ENCODE peak calls at places on chromosomes 12 and 14, in seven cellular contexts. R is bronchial epithelial cell, S is fibroblast of mammary gland, U is AG09309, J is fibroblast of lung, F is breast epithelium, E is GM06990. X is an unnamed sample.

GRCh38 chr14:22465201-22465835 is 123.7 kb downstream of the DAD1 start:
- DNase-seq in F (no peak), E (no peak), U (no peak), S (peak), R (peak), J (peak), X (no peak)

GRCh38 chr12:124920353-124920935 is 6.0 kb upstream of the UBC start:
- DNase-seq in S (no peak), E (no peak), R (no peak), F (no peak), U (no peak), J (no peak), X (no peak)

GRCh38 chr12:114673169-114673833 is 10.7 kb downstream of the TBX3 start:
- DNase-seq in F (peak), S (peak), J (peak), R (no peak), U (no peak), E (no peak), X (peak)

GRCh38 chr14:55374771-55375170 is 36.9 kb downstream of the ATG14 start:
- DNase-seq in F (no peak), E (no peak), J (no peak), U (no peak), R (no peak), S (no peak), X (no peak)

GRCh38 chr14:39454906-39455539 is 22.8 kb upstream of the FBXO33 start:
- DNase-seq in J (no peak), R (no peak), S (no peak), U (no peak), F (no peak), E (no peak), X (no peak)

GRCh38 chr12:69348162-69348938 is at the start of gene LYZ:
- DNase-seq in S (no peak), E (no peak), R (no peak), J (no peak), U (no peak), F (no peak), X (no peak)

GRCh38 chr12:537772-538171 is 78.0 kb downstream of the B4GALNT3 start:
- DNase-seq in E (no peak), J (no peak), R (peak), S (no peak), F (peak), U (no peak), X (no peak)

GRCh38 chr12:24266982-24267381 is 317.5 kb upstream of the SOX5 start:
- DNase-seq in S (no peak), F (no peak), R (no peak), J (no peak), U (no peak), E (no peak), X (no peak)

GRCh38 chr12:64352181-64352580 is 38.4 kb downstream of the C12orf56 start:
- DNase-seq in E (no peak), F (no peak), S (no peak), U (no peak), R (no peak), J (no peak), X (no peak)
- TF ChIP-seq CTCF in E (peak), F (no peak), S (no peak), U (no peak), R (no peak), J (no peak), X (no peak)

DNA sequence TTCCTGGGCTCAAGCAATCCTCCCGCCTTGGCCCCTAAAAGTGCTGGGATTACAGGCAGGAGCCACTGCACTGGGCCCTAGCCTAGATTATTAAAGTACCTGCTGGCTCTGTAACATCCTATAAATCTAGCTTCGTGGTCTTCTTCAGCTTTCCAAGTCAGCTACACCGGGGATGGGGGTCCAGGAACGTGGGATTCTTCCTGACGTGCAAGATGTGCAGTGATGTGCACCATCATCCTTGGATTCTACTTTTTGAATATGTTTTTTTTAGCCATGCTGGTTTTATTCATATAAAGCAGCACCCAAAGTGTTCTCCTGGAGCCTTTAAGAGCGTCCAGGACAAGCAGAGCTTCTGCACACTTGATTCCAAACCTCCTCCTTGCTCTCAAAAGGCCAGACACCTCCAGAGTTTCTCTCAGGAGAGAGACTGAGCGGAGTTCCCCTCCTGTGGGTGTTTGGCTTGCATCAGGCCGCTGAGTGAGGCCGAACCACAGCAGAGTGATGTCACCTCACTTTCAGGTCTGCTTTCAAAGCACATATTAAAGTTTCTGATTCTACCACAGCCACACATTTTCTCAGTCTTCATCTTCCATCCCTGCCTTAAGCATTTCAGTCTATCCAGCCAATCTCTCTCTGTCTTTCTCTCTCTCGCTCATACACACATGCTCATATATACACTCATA is 33.4 kb downstream of the VCPKMT start:
- DNase-seq in S (peak), F (no peak), U (no peak), R (peak), J (peak), E (peak), X (no peak)
- H3K4me3 ChIP-seq in S (no peak), F (no peak), U (no peak), R (no peak), J (no peak), E (no peak), X (no peak)

DNA sequence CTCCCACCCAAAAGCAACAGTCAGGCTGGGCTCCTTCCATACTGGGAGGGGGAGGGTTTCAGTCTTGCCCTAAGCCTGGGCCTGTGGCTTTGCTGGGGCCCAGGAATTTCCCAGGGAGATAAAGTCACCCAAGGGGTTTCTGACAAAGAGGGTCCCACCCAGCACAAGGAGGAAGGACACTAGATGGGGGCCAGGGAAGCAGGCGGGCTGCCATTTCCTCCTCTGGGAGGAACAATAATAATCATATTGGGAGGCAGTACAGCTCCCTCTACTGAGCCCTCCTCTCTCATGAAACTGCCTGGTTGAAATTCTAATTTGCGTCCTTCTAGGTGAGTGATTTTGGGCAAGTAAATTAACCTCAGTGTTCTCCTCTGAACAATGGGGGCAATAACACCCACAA is 7.9 kb downstream of the SLC8B1 start:
- DNase-seq in U (no peak), J (no peak), F (no peak), S (no peak), E (no peak), R (no peak), X (no peak)
- TF ChIP-seq CTCF in U (no peak), J (peak), F (no peak), S (no peak), E (no peak), R (no peak), X (peak)

GRCh38 chr14:81329640-81330385 is 70.3 kb downstream of the STON2 start:
- DNase-seq in S (no peak), J (no peak), E (no peak), F (peak), R (peak), U (no peak), X (no peak)

GRCh38 chr14:81332725-81333124 is 67.4 kb downstream of the STON2 start:
- DNase-seq in U (no peak), F (no peak), R (no peak), E (no peak), J (no peak), S (no peak), X (no peak)

GRCh38 chr14:81326451-81326850 is 73.7 kb downstream of the STON2 start:
- DNase-seq in S (no peak), R (peak), E (no peak), J (no peak), U (no peak), F (no peak), X (no peak)

GRCh38 chr14:81331229-81332026 is 68.7 kb downstream of the STON2 start:
- DNase-seq in E (no peak), U (no peak), R (no peak), F (no peak), J (no peak), S (no peak), X (no peak)

GRCh38 chr14:81330619-81331122 is 69.5 kb downstream of the STON2 start:
- DNase-seq in J (no peak), S (no peak), R (peak), U (no peak), F (no peak), E (no peak), X (no peak)
- H3K4me3 ChIP-seq in J (no peak), S (no peak), R (no peak), U (no peak), F (no peak), E (no peak), X (no peak)

DNA sequence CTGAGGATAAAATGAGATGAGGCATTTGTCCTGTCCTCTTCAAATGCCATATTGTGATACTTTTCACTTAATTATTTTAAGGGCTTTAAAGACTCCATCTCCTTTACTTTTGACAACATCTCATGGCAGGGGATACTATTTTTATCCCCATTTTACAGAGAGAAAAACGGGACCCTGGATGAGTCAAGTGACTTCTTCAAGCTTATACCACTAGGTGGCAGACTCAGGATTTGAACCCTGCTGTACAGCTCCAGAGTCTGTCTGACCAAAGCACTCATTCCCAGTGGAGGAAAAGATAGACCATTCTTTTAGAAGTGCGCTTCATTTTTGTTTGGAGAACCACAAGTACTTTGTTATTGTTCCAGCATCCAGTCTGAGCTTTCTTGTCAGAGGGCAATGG is 1.7 kb upstream of the SMOC1 start:
- DNase-seq in R (peak), J (peak), U (no peak), F (no peak), S (peak), E (no peak), X (peak)
- TF ChIP-seq CTCF in R (peak), J (peak), U (peak), F (no peak), S (peak), E (peak), X (peak)

DNA sequence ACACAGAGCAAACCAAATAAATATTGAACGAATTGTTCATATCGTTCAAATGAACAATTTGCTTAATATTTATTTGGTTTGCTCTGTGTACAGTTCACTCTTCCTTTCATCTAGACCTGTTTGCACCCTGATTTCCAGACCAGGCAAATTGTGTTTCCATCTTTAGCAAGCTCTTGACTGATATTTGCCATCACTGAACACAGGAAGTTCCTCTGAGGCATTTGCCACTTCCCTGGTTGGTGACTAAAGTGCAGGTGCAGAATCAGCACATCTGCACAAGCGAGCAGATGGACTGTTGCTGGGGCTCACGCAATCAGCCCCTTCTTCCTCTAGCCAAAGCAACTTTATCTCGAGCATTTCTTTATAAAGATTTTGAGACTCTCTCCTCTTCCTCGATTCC is 112.9 kb downstream of the DAAM1 start:
- DNase-seq in F (no peak), R (no peak), U (no peak), S (no peak), E (peak), J (no peak), X (no peak)
- H3K4me3 ChIP-seq in F (no peak), R (no peak), U (no peak), S (no peak), E (no peak), J (no peak), X (no peak)

X was measured in fibroblast of pulmonary artery.